ENCODE peak calls at places on chromosomes 13 and 19, in six cellular contexts. B is progenitor cell of endocrine pancreas; C is HEK293T; Y is HFF-Myc; A is fibroblast of pulmonary artery; G is CD8-positive, alpha-beta memory T cell. Z is an unnamed sample.

GRCh38 chr19:3670258-3670795 is 29.9 kb downstream of the PIP5K1C start:
- DNase-seq in B (no peak), C (no peak), Y (no peak), A (peak), G (no peak), Z (peak)

GRCh38 chr19:7869453-7869909 is 4.7 kb downstream of the PRR36 start:
- DNase-seq in B (no peak), C (peak), Y (no peak), A (peak), G (peak), Z (no peak)

GRCh38 chr19:2083174-2083854 is 12.8 kb downstream of the MOB3A start:
- DNase-seq in B (no peak), C (no peak), Y (no peak), A (no peak), G (peak), Z (no peak)

GRCh38 chr13:42720116-42720857 is 61.1 kb upstream of the FAM216B start:
- DNase-seq in B (no peak), C (peak), Y (peak), A (peak), G (no peak), Z (peak)

GRCh38 chr13:51724721-51725120 is 79.2 kb downstream of the DHRS12 start:
- DNase-seq in B (no peak), C (no peak), Y (no peak), A (no peak), G (no peak), Z (no peak)

GRCh38 chr19:49506575-49507105 is 5.8 kb upstream of the FCGRT start:
- DNase-seq in B (no peak), C (peak), Y (no peak), A (peak), G (peak), Z (no peak)

GRCh38 chr19:37980419-37980975 is 73.5 kb downstream of the SIPA1L3 start:
- DNase-seq in B (no peak), C (no peak), Y (no peak), A (no peak), G (no peak), Z (no peak)

GRCh38 chr13:59677966-59678814 is 485.5 kb downstream of the DIAPH3 start:
- DNase-seq in B (no peak), C (peak), Y (peak), A (peak), G (no peak), Z (no peak)

GRCh38 chr13:50712882-50713281 is 130.6 kb downstream of the DLEU7 start:
- DNase-seq in B (no peak), C (no peak), Y (peak), A (no peak), G (no peak), Z (no peak)

GRCh38 chr19:38376576-38376975 is 2.2 kb downstream of the PSMD8 start:
- DNase-seq in B (no peak), C (no peak), Y (no peak), A (no peak), G (no peak), Z (no peak)

GRCh38 chr13:72805663-72806341 is 23.9 kb downstream of the PIBF1 start:
- DNase-seq in B (no peak), C (no peak), Y (no peak), A (peak), G (no peak), Z (no peak)

GRCh38 chr13:23391752-23392151 is 41.8 kb downstream of the SACS start:
- DNase-seq in B (no peak), C (no peak), Y (peak), A (no peak), G (no peak), Z (no peak)

GRCh38 chr19:49149652-49150105 is 5.5 kb downstream of the HRC start:
- DNase-seq in B (peak), C (peak), Y (no peak), A (peak), G (no peak), Z (peak)

GRCh38 chr19:44690131-44690440 is 8.9 kb upstream of the CEACAM16 start:
- DNase-seq in B (no peak), C (no peak), Y (no peak), A (no peak), G (no peak), Z (no peak)

GRCh38 chr13:95552539-95553270 is at the start of gene CLDN10:
- DNase-seq in B (peak), C (no peak), Y (no peak), A (no peak), G (no peak), Z (no peak)

GRCh38 chr13:53045110-53045509 is 16.5 kb downstream of the OLFM4 start:
- DNase-seq in B (no peak), C (no peak), Y (no peak), A (peak), G (no peak), Z (no peak)